ENCODE peak calls at places on chromosomes 12 and 14, in seven cellular contexts. E is AG08396; R is C1 segment of cervical spinal cord; D is myocyte; B is stimulated activated CD8-positive, alpha-beta memory T cell treated with anti-CD3 and anti-CD28 coated beads, Interleukin-4, amount 100 ng/mL, for 1 hour; Z is T-helper 17 cell; X is epithelial cell of prostate. L is an unnamed sample.

GRCh38 chr14:75259510-75259855 is 19.1 kb upstream of the FOS start:
- DNase-seq in E (peak), R (no peak), D (peak), B (no peak), Z (no peak), X (no peak), L (peak)

GRCh38 chr12:44968960-44969359 is 81.9 kb downstream of the DBX2 start:
- DNase-seq in E (no peak), R (no peak), D (no peak), B (no peak), Z (no peak), X (no peak), L (no peak)

GRCh38 chr12:109288571-109288970 is 20.5 kb downstream of the FOXN4 start:
- DNase-seq in E (no peak), R (no peak), D (no peak), B (no peak), Z (no peak), X (no peak), L (no peak)

GRCh38 chr12:57872362-57872761 is 25.8 kb upstream of the CTDSP2 start:
- DNase-seq in E (no peak), R (no peak), D (no peak), B (no peak), Z (no peak), X (no peak), L (no peak)

GRCh38 chr12:28855761-28856160 is 293.3 kb upstream of the FAR2 start:
- DNase-seq in E (no peak), R (no peak), D (no peak), B (no peak), Z (no peak), X (no peak), L (no peak)

GRCh38 chr12:23640754-23641153 is 308.7 kb downstream of the SOX5 start:
- DNase-seq in E (no peak), R (no peak), D (no peak), B (no peak), Z (no peak), X (no peak), L (no peak)

GRCh38 chr12:42701079-42701478 is 111.5 kb upstream of the PRICKLE1 start:
- DNase-seq in E (no peak), R (no peak), D (no peak), B (no peak), Z (no peak), X (no peak), L (no peak)

GRCh38 chr14:91417134-91417982 is at the start of gene CCDC88C:
- DNase-seq in E (peak), R (no peak), D (peak), B (peak), Z (peak), X (no peak), L (no peak)

GRCh38 chr12:122982963-122983788 is 2.7 kb downstream of the ARL6IP4 start:
- DNase-seq in E (no peak), R (no peak), D (no peak), B (no peak), Z (no peak), X (no peak), L (no peak)

GRCh38 chr14:54251356-54251755 is 145.5 kb upstream of the CDKN3 start:
- DNase-seq in E (no peak), R (no peak), D (peak), B (no peak), Z (no peak), X (no peak), L (no peak)

GRCh38 chr12:54368709-54369596 is 4.7 kb upstream of the GPR84 start:
- DNase-seq in E (peak), R (no peak), D (peak), B (peak), Z (peak), X (no peak), L (peak)

GRCh38 chr12:4807813-4808212 is 87.6 kb downstream of the GALNT8 start:
- DNase-seq in E (no peak), R (no peak), D (no peak), B (no peak), Z (no peak), X (no peak), L (no peak)

GRCh38 chr12:52585951-52586350 is 12.3 kb upstream of the KRT74 start:
- DNase-seq in E (no peak), R (no peak), D (peak), B (peak), Z (peak), X (no peak), L (no peak)

L was measured in hippocampal formation.